ENCODE peak calls at places on chromosomes 5 and 9, in ten cellular contexts. A is choroid plexus epithelial cell, S is testis, L is left ventricle myocardium inferior, T is psoas muscle, B is left lung, Z is H1, J is GM12865, C is GM06990, I is stomach. H is an unnamed sample.

GRCh38 chr9:117411547-117411946 is 3.3 kb downstream of the ASTN2 start:
- DNase-seq in A (peak), S (peak), L (no peak), T (no peak), B (no peak), Z (no peak), J (peak), C (no peak), I (peak), H (no peak)

GRCh38 chr9:116288658-116289057 is 135.1 kb downstream of the PAPPA start:
- DNase-seq in A (peak), S (no peak), L (no peak), T (no peak), B (no peak), Z (no peak), J (peak), C (no peak), I (no peak), H (peak)

GRCh38 chr5:997001-997474 is 11.6 kb upstream of the NKD2 start:
- DNase-seq in A (peak), S (peak), L (peak), T (no peak), B (peak), Z (no peak), J (no peak), C (no peak), I (no peak), H (no peak)

GRCh38 chr5:55694152-55694830 is 17.8 kb downstream of the SLC38A9 start:
- DNase-seq in A (peak), S (no peak), L (no peak), T (no peak), B (no peak), Z (no peak), J (peak), C (no peak), I (no peak), H (no peak)

GRCh38 chr9:74724317-74724716 is 163.4 kb downstream of the TRPM6 start:
- DNase-seq in A (no peak), S (no peak), L (no peak), T (no peak), B (no peak), Z (no peak), J (no peak), C (no peak), I (no peak), H (no peak)

GRCh38 chr5:155471027-155471426 is 457.5 kb downstream of the KIF4B start:
- DNase-seq in A (no peak), S (no peak), L (no peak), T (no peak), B (no peak), Z (no peak), J (no peak), C (no peak), I (no peak), H (no peak)

GRCh38 chr5:56206126-56206525 is 27.0 kb downstream of the ANKRD55 start:
- DNase-seq in A (peak), S (no peak), L (no peak), T (no peak), B (no peak), Z (no peak), J (no peak), C (no peak), I (no peak), H (no peak)

GRCh38 chr9:137011907-137012675 is 15.7 kb upstream of the CLIC3 start:
- DNase-seq in A (no peak), S (no peak), L (no peak), T (no peak), B (no peak), Z (no peak), J (no peak), C (no peak), I (no peak), H (no peak)

GRCh38 chr5:7261049-7261448 is 134.9 kb upstream of the ADCY2 start:
- DNase-seq in A (peak), S (peak), L (no peak), T (no peak), B (no peak), Z (peak), J (peak), C (no peak), I (no peak), H (peak)

GRCh38 chr5:98775962-98776687 is 2.7 kb downstream of the RGMB start:
- DNase-seq in A (peak), S (no peak), L (no peak), T (no peak), B (no peak), Z (no peak), J (no peak), C (no peak), I (no peak), H (no peak)

GRCh38 chr5:115377468-115378217 is 81.2 kb upstream of the CCDC112 start:
- DNase-seq in A (peak), S (no peak), L (no peak), T (no peak), B (no peak), Z (no peak), J (peak), C (no peak), I (no peak), H (no peak)

GRCh38 chr9:37324261-37324683 is 98.2 kb upstream of the GRHPR start:
- DNase-seq in A (peak), S (no peak), L (no peak), T (no peak), B (peak), Z (no peak), J (peak), C (peak), I (no peak), H (no peak)

GRCh38 chr9:124390812-124391658 is 24.2 kb downstream of the PSMB7 start:
- DNase-seq in A (peak), S (no peak), L (no peak), T (no peak), B (no peak), Z (no peak), J (no peak), C (no peak), I (no peak), H (no peak)

GRCh38 chr5:134583821-134584220 is 48.8 kb downstream of the SAR1B start:
- DNase-seq in A (no peak), S (no peak), L (no peak), T (no peak), B (no peak), Z (no peak), J (no peak), C (no peak), I (no peak), H (no peak)

GRCh38 chr9:89919171-89919681 is 314.4 kb downstream of the GADD45G start:
- DNase-seq in A (no peak), S (peak), L (peak), T (no peak), B (no peak), Z (peak), J (peak), C (peak), I (peak), H (no peak)
- TF ChIP-seq CTCF in A (no peak), S (no peak), L (peak), T (peak), B (no peak), Z (peak), J (peak), C (peak), I (no peak), H (no peak)

GRCh38 chr5:78899922-78900362 is 85.2 kb downstream of the ARSB start:
- DNase-seq in A (peak), S (peak), L (no peak), T (no peak), B (no peak), Z (peak), J (peak), C (no peak), I (peak), H (peak)
- TF ChIP-seq CTCF in A (peak), S (no peak), L (peak), T (peak), B (peak), Z (peak), J (peak), C (peak), I (no peak), H (peak)

GRCh38 chr9:373759-374206 is 159.1 kb downstream of the DOCK8 start:
- DNase-seq in A (no peak), S (no peak), L (no peak), T (no peak), B (no peak), Z (no peak), J (no peak), C (no peak), I (no peak), H (no peak)

GRCh38 chr9:378263-378662 is 163.6 kb downstream of the DOCK8 start:
- DNase-seq in A (no peak), S (no peak), L (no peak), T (no peak), B (no peak), Z (no peak), J (no peak), C (no peak), I (no peak), H (no peak)

GRCh38 chr9:374726-375125 is 160.1 kb downstream of the DOCK8 start:
- DNase-seq in A (no peak), S (no peak), L (no peak), T (no peak), B (no peak), Z (no peak), J (no peak), C (no peak), I (no peak), H (no peak)

GRCh38 chr9:372143-372542 is 157.5 kb downstream of the DOCK8 start:
- DNase-seq in A (no peak), S (no peak), L (no peak), T (no peak), B (no peak), Z (no peak), J (no peak), C (no peak), I (no peak), H (no peak)

DNA sequence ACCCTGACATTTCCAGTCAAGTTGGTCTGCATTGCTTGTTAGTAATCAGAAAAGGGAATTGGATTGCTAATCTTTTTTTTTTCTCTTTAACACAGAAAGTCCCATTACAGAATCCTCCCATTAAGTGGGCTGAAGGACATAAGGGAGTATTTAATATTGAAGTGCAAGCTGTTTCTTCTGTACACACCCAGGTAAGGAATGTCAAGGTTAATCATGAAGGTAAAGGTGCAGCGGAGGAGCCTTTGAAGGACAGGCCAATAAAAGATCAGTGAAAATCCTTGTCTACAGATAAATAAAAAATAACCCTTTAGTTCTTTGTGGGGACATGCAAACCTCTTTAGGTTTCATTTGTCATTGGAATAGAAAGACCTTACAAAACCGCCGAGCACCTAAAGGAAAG is 161.4 kb downstream of the DOCK8 start:
- DNase-seq in A (no peak), S (no peak), L (no peak), T (no peak), B (no peak), Z (no peak), J (no peak), C (no peak), I (no peak), H (no peak)
- TF ChIP-seq CTCF in A (no peak), S (no peak), L (no peak), T (no peak), B (no peak), Z (no peak), J (no peak), C (no peak), I (no peak), H (no peak)

GRCh38 chr9:130693101-130693425 is 517 bp upstream of the EXOSC2 start:
- DNase-seq in A (no peak), S (no peak), L (no peak), T (no peak), B (no peak), Z (no peak), J (no peak), C (no peak), I (no peak), H (no peak)

GRCh38 chr9:130694205-130694604 is 625 bp downstream of the EXOSC2 start:
- DNase-seq in A (no peak), S (no peak), L (no peak), T (no peak), B (no peak), Z (no peak), J (peak), C (no peak), I (no peak), H (no peak)

GRCh38 chr9:130689937-130690700 is 3.5 kb upstream of the EXOSC2 start:
- DNase-seq in A (peak), S (peak), L (no peak), T (peak), B (no peak), Z (no peak), J (peak), C (peak), I (peak), H (no peak)

GRCh38 chr9:130693426-130694191 is at the start of gene EXOSC2:
- DNase-seq in A (peak), S (peak), L (peak), T (peak), B (peak), Z (peak), J (peak), C (peak), I (peak), H (peak)

GRCh38 chr9:130692365-130692764 is 1.2 kb upstream of the EXOSC2 start:
- DNase-seq in A (peak), S (peak), L (no peak), T (peak), B (no peak), Z (peak), J (no peak), C (no peak), I (no peak), H (no peak)
- TF ChIP-seq CTCF in A (peak), S (no peak), L (peak), T (no peak), B (no peak), Z (peak), J (no peak), C (peak), I (no peak), H (peak)